ENCODE peak calls at places on chromosomes 7 and 10, in seven cellular contexts. One of them, this sample, is unnamed.

GRCh38 chr7:34889951-34890350 is 147.3 kb downstream of the DPY19L1 start:
- DNase-seq in NCI-H446: no peak
- DNase-seq in endodermal cell: no peak
- DNase-seq in fibroblast of the conjunctiva: no peak
- DNase-seq in NCI-H1048: no peak
- DNase-seq in HFFc6: no peak
- DNase-seq in HEK293T: no peak
- DNase-seq in this sample: no peak

GRCh38 chr7:20408467-20408826 is 77.7 kb downstream of the ITGB8 start:
- DNase-seq in fibroblast of the conjunctiva: no peak
- DNase-seq in NCI-H446: peak; percentile 36
- DNase-seq in endodermal cell: no peak
- DNase-seq in HEK293T: no peak
- DNase-seq in HFFc6: no peak
- DNase-seq in NCI-H1048: no peak
- DNase-seq in this sample: no peak

GRCh38 chr10:42809670-42810069 is 27.1 kb downstream of the BMS1 start:
- DNase-seq in HFFc6: no peak
- DNase-seq in NCI-H446: no peak
- DNase-seq in NCI-H1048: no peak
- DNase-seq in HEK293T: no peak
- DNase-seq in endodermal cell: no peak
- DNase-seq in fibroblast of the conjunctiva: no peak
- DNase-seq in this sample: no peak

GRCh38 chr7:19146699-19147098 is 1.5 kb upstream of the FERD3L start:
- DNase-seq in HFFc6: no peak
- DNase-seq in HEK293T: peak; percentile 11
- DNase-seq in endodermal cell: peak; percentile 52
- DNase-seq in NCI-H1048: no peak
- DNase-seq in NCI-H446: no peak
- DNase-seq in fibroblast of the conjunctiva: no peak
- DNase-seq in this sample: no peak

GRCh38 chr7:31122649-31123058 is 70.5 kb downstream of the ADCYAP1R1 start:
- DNase-seq in fibroblast of the conjunctiva: peak; percentile 84
- DNase-seq in NCI-H1048: peak; percentile 31
- DNase-seq in NCI-H446: peak; percentile 67
- DNase-seq in endodermal cell: peak; percentile 90
- DNase-seq in HFFc6: peak; percentile 83
- DNase-seq in HEK293T: peak; percentile 70
- DNase-seq in this sample: peak; percentile 44

GRCh38 chr10:4770766-4771553 is 55.0 kb upstream of the AKR1E2 start:
- DNase-seq in fibroblast of the conjunctiva: peak; percentile 86
- DNase-seq in NCI-H446: no peak
- DNase-seq in HEK293T: no peak
- DNase-seq in endodermal cell: no peak
- DNase-seq in HFFc6: peak; percentile 97
- DNase-seq in NCI-H1048: no peak
- DNase-seq in this sample: no peak

GRCh38 chr7:100034871-100035510 is 14.6 kb upstream of the ZSCAN21 start:
- DNase-seq in endodermal cell: no peak
- DNase-seq in NCI-H446: no peak
- DNase-seq in fibroblast of the conjunctiva: no peak
- DNase-seq in HFFc6: peak; percentile 92
- DNase-seq in NCI-H1048: no peak
- DNase-seq in HEK293T: no peak
- DNase-seq in this sample: no peak

GRCh38 chr7:71504697-71505441 is 372.9 kb downstream of the GALNT17 start:
- DNase-seq in HFFc6: no peak
- DNase-seq in NCI-H446: no peak
- DNase-seq in HEK293T: no peak
- DNase-seq in fibroblast of the conjunctiva: no peak
- DNase-seq in NCI-H1048: no peak
- DNase-seq in endodermal cell: peak; percentile 64
- DNase-seq in this sample: no peak

GRCh38 chr10:24382596-24382978 is 173.6 kb downstream of the KIAA1217 start:
- DNase-seq in HFFc6: no peak
- DNase-seq in HEK293T: no peak
- DNase-seq in endodermal cell: no peak
- DNase-seq in fibroblast of the conjunctiva: no peak
- DNase-seq in NCI-H1048: no peak
- DNase-seq in NCI-H446: no peak
- DNase-seq in this sample: peak; percentile 6

GRCh38 chr7:14720792-14721191 is 181.8 kb downstream of the DGKB start:
- DNase-seq in HEK293T: no peak
- DNase-seq in fibroblast of the conjunctiva: no peak
- DNase-seq in NCI-H446: no peak
- DNase-seq in endodermal cell: no peak
- DNase-seq in HFFc6: no peak
- DNase-seq in NCI-H1048: no peak
- DNase-seq in this sample: no peak

GRCh38 chr7:5872326-5872725 is 8.3 kb upstream of the OCM start:
- DNase-seq in NCI-H1048: no peak
- DNase-seq in HFFc6: no peak
- DNase-seq in HEK293T: no peak
- DNase-seq in fibroblast of the conjunctiva: no peak
- DNase-seq in endodermal cell: no peak
- DNase-seq in NCI-H446: no peak
- DNase-seq in this sample: no peak

GRCh38 chr10:49001402-49001801 is 61.8 kb upstream of the LRRC18 start:
- DNase-seq in HEK293T: peak; percentile 18
- DNase-seq in fibroblast of the conjunctiva: no peak
- DNase-seq in HFFc6: no peak
- DNase-seq in NCI-H1048: no peak
- DNase-seq in NCI-H446: no peak
- DNase-seq in endodermal cell: peak; percentile 88
- DNase-seq in this sample: no peak

GRCh38 chr7:107960306-107960705 is 42.7 kb downstream of the LAMB1 start:
- DNase-seq in endodermal cell: no peak
- DNase-seq in NCI-H1048: no peak
- DNase-seq in NCI-H446: no peak
- DNase-seq in fibroblast of the conjunctiva: no peak
- DNase-seq in HFFc6: no peak
- DNase-seq in HEK293T: no peak
- DNase-seq in this sample: no peak

GRCh38 chr7:30470783-30471182 is 7.8 kb downstream of the NOD1 start:
- DNase-seq in NCI-H1048: no peak
- DNase-seq in fibroblast of the conjunctiva: no peak
- DNase-seq in HEK293T: no peak
- DNase-seq in NCI-H446: no peak
- DNase-seq in HFFc6: peak; percentile 42
- DNase-seq in endodermal cell: no peak
- DNase-seq in this sample: no peak

GRCh38 chr10:132231656-132232552 is 45.2 kb downstream of the DPYSL4 start:
- DNase-seq in NCI-H1048: no peak
- DNase-seq in HEK293T: no peak
- DNase-seq in fibroblast of the conjunctiva: no peak
- DNase-seq in endodermal cell: no peak
- DNase-seq in NCI-H446: no peak
- DNase-seq in HFFc6: no peak
- DNase-seq in this sample: peak; percentile 46

GRCh38 chr10:65570143-65571010 is 1355.5 kb upstream of the LRRTM3 start:
- DNase-seq in fibroblast of the conjunctiva: peak; percentile 2
- DNase-seq in HEK293T: peak; percentile 73
- DNase-seq in endodermal cell: peak; percentile 91
- DNase-seq in NCI-H446: no peak
- DNase-seq in NCI-H1048: no peak
- DNase-seq in HFFc6: peak; percentile 1
- DNase-seq in this sample: no peak

GRCh38 chr10:5511885-5512280 is 12.5 kb upstream of the CALML5 start:
- DNase-seq in HEK293T: no peak
- DNase-seq in HFFc6: no peak
- DNase-seq in endodermal cell: no peak
- DNase-seq in NCI-H446: no peak
- DNase-seq in fibroblast of the conjunctiva: no peak
- DNase-seq in NCI-H1048: no peak
- DNase-seq in this sample: no peak

GRCh38 chr7:142549007-142549406 is 200.3 kb upstream of the PRSS1 start:
- DNase-seq in NCI-H446: no peak
- DNase-seq in HFFc6: no peak
- DNase-seq in HEK293T: no peak
- DNase-seq in NCI-H1048: no peak
- DNase-seq in fibroblast of the conjunctiva: no peak
- DNase-seq in endodermal cell: no peak
- DNase-seq in this sample: no peak

GRCh38 chr7:138116156-138116555 is 39.9 kb downstream of the AKR1D1 start:
- DNase-seq in HEK293T: no peak
- DNase-seq in fibroblast of the conjunctiva: no peak
- DNase-seq in NCI-H446: no peak
- DNase-seq in HFFc6: peak; percentile 18
- DNase-seq in NCI-H1048: no peak
- DNase-seq in endodermal cell: no peak
- DNase-seq in this sample: no peak

GRCh38 chr7:19413444-19413965 is 268.3 kb upstream of the FERD3L start:
- DNase-seq in HEK293T: no peak
- DNase-seq in fibroblast of the conjunctiva: no peak
- DNase-seq in NCI-H1048: no peak
- DNase-seq in HFFc6: no peak
- DNase-seq in endodermal cell: no peak
- DNase-seq in NCI-H446: no peak
- DNase-seq in this sample: no peak

GRCh38 chr7:127239814-127240213 is 12.9 kb downstream of the GRM8 start:
- DNase-seq in HFFc6: no peak
- DNase-seq in endodermal cell: peak; percentile 73
- DNase-seq in NCI-H446: no peak
- DNase-seq in NCI-H1048: no peak
- DNase-seq in fibroblast of the conjunctiva: no peak
- DNase-seq in HEK293T: no peak
- DNase-seq in this sample: peak; percentile 8

GRCh38 chr7:156827587-156828203 is 65.3 kb downstream of the LMBR1 start:
- DNase-seq in endodermal cell: no peak
- DNase-seq in fibroblast of the conjunctiva: peak; percentile 27
- DNase-seq in NCI-H446: no peak
- DNase-seq in NCI-H1048: no peak
- DNase-seq in HFFc6: peak; percentile 37
- DNase-seq in HEK293T: peak; percentile 39
- DNase-seq in this sample: no peak

GRCh38 chr10:35884657-35885071 is 242.6 kb upstream of the FZD8 start:
- DNase-seq in endodermal cell: peak; percentile 86
- DNase-seq in NCI-H1048: no peak
- DNase-seq in HFFc6: no peak
- DNase-seq in fibroblast of the conjunctiva: no peak
- DNase-seq in HEK293T: peak; percentile 10
- DNase-seq in NCI-H446: no peak
- DNase-seq in this sample: no peak

GRCh38 chr10:129743738-129744133 is 220.3 kb downstream of the EBF3 start:
- DNase-seq in NCI-H1048: no peak
- DNase-seq in fibroblast of the conjunctiva: no peak
- DNase-seq in endodermal cell: no peak
- DNase-seq in NCI-H446: no peak
- DNase-seq in HFFc6: no peak
- DNase-seq in HEK293T: no peak
- DNase-seq in this sample: no peak

GRCh38 chr7:149799397-149800168 is 26.2 kb upstream of the ZNF467 start:
- DNase-seq in HEK293T: peak; percentile 78
- DNase-seq in fibroblast of the conjunctiva: no peak
- DNase-seq in NCI-H1048: no peak
- DNase-seq in NCI-H446: no peak
- DNase-seq in endodermal cell: peak; percentile 91
- DNase-seq in HFFc6: no peak
- DNase-seq in this sample: peak; percentile 71

GRCh38 chr10:132870426-132870825 is 71.9 kb downstream of the CFAP46 start:
- DNase-seq in endodermal cell: peak; percentile 11
- DNase-seq in NCI-H446: no peak
- DNase-seq in HEK293T: no peak
- DNase-seq in fibroblast of the conjunctiva: no peak
- DNase-seq in NCI-H1048: no peak
- DNase-seq in HFFc6: no peak
- DNase-seq in this sample: no peak

GRCh38 chr10:21326594-21326993 is 198.9 kb downstream of the SKIDA1 start:
- DNase-seq in HFFc6: no peak
- DNase-seq in endodermal cell: no peak
- DNase-seq in NCI-H1048: no peak
- DNase-seq in HEK293T: no peak
- DNase-seq in fibroblast of the conjunctiva: no peak
- DNase-seq in NCI-H446: no peak
- DNase-seq in this sample: no peak

GRCh38 chr7:29289156-29290021 is 94.8 kb downstream of the CHN2 start:
- DNase-seq in NCI-H446: peak; percentile 17
- DNase-seq in HFFc6: no peak
- DNase-seq in NCI-H1048: peak; percentile 46
- DNase-seq in fibroblast of the conjunctiva: peak; percentile 57
- DNase-seq in HEK293T: no peak
- DNase-seq in endodermal cell: no peak
- DNase-seq in this sample: no peak

GRCh38 chr7:116259156-116259555 is 48.8 kb downstream of the TES start:
- DNase-seq in HFFc6: no peak
- DNase-seq in HEK293T: no peak
- DNase-seq in fibroblast of the conjunctiva: no peak
- DNase-seq in endodermal cell: no peak
- DNase-seq in NCI-H1048: no peak
- DNase-seq in NCI-H446: no peak
- DNase-seq in this sample: no peak

GRCh38 chr7:27106181-27106905 is 3.9 kb upstream of the HOXA2 start:
- DNase-seq in NCI-H446: no peak
- DNase-seq in HFFc6: no peak
- DNase-seq in NCI-H1048: no peak
- DNase-seq in fibroblast of the conjunctiva: no peak
- DNase-seq in HEK293T: no peak
- DNase-seq in endodermal cell: peak; percentile 81
- DNase-seq in this sample: no peak

GRCh38 chr10:69732147-69732825 is 69.4 kb upstream of the COL13A1 start:
- DNase-seq in NCI-H446: no peak
- DNase-seq in endodermal cell: no peak
- DNase-seq in HEK293T: no peak
- DNase-seq in HFFc6: no peak
- DNase-seq in fibroblast of the conjunctiva: no peak
- DNase-seq in NCI-H1048: no peak
- DNase-seq in this sample: no peak

GRCh38 chr7:134212576-134213546 is 85.7 kb downstream of the LRGUK start:
- DNase-seq in HFFc6: no peak
- DNase-seq in NCI-H446: no peak
- DNase-seq in HEK293T: no peak
- DNase-seq in NCI-H1048: no peak
- DNase-seq in fibroblast of the conjunctiva: no peak
- DNase-seq in endodermal cell: no peak
- DNase-seq in this sample: no peak

GRCh38 chr7:151429555-151430331 is 10.2 kb downstream of the CRYGN start:
- DNase-seq in HEK293T: no peak
- DNase-seq in NCI-H1048: no peak
- DNase-seq in endodermal cell: no peak
- DNase-seq in HFFc6: no peak
- DNase-seq in NCI-H446: no peak
- DNase-seq in fibroblast of the conjunctiva: no peak
- DNase-seq in this sample: no peak

GRCh38 chr7:128060018-128060417 is 28.8 kb upstream of the LRRC4 start:
- DNase-seq in endodermal cell: no peak
- DNase-seq in fibroblast of the conjunctiva: no peak
- DNase-seq in NCI-H446: no peak
- DNase-seq in NCI-H1048: no peak
- DNase-seq in HEK293T: no peak
- DNase-seq in HFFc6: no peak
- DNase-seq in this sample: no peak

GRCh38 chr7:132430863-132431822 is 145.1 kb downstream of the PLXNA4 start:
- DNase-seq in endodermal cell: no peak
- DNase-seq in fibroblast of the conjunctiva: peak; percentile 33
- DNase-seq in NCI-H1048: no peak
- DNase-seq in HFFc6: peak; percentile 91
- DNase-seq in NCI-H446: peak; percentile 20
- DNase-seq in HEK293T: peak; percentile 28
- DNase-seq in this sample: peak; percentile 60